ENCODE peak calls at places on chromosomes 7 and 10, in nine cellular contexts. One of them, this sample, is unnamed.
A peak's percentile ranks its signal among the peaks of the same experiment; 100 is the strongest.

GRCh38 chr7:136517971-136518370 is 350.5 kb upstream of the CHRM2 start:
- DNase-seq in ACHN: no peak
- DNase-seq in EL: no peak
- DNase-seq in right cardiac atrium: no peak
- DNase-seq in T-helper 2 cell: no peak
- DNase-seq in kidney tubule cell: no peak
- DNase-seq in GM23248: no peak
- DNase-seq in activated CD8-positive, alpha-beta T cell treated with anti-CD3 and anti-CD28 coated beads for 36 hours: no peak
- DNase-seq in psoas muscle: no peak
- DNase-seq in this sample: no peak

GRCh38 chr10:69445094-69445493 is 6.2 kb upstream of the TSPAN15 start:
- DNase-seq in ACHN: peak; percentile 30
- DNase-seq in EL: no peak
- DNase-seq in right cardiac atrium: no peak
- DNase-seq in T-helper 2 cell: no peak
- DNase-seq in kidney tubule cell: peak; percentile 55
- DNase-seq in GM23248: peak; percentile 27
- DNase-seq in activated CD8-positive, alpha-beta T cell treated with anti-CD3 and anti-CD28 coated beads for 36 hours: no peak
- DNase-seq in psoas muscle: no peak
- DNase-seq in this sample: no peak

GRCh38 chr7:70553364-70553763 is 578.6 kb upstream of the GALNT17 start:
- DNase-seq in ACHN: no peak
- DNase-seq in EL: no peak
- DNase-seq in right cardiac atrium: no peak
- DNase-seq in T-helper 2 cell: no peak
- DNase-seq in kidney tubule cell: no peak
- DNase-seq in GM23248: no peak
- DNase-seq in activated CD8-positive, alpha-beta T cell treated with anti-CD3 and anti-CD28 coated beads for 36 hours: no peak
- DNase-seq in psoas muscle: no peak
- DNase-seq in this sample: no peak

GRCh38 chr7:20642171-20642570 is 26.7 kb downstream of the ABCB5 start:
- DNase-seq in ACHN: no peak
- DNase-seq in EL: peak; percentile 13
- DNase-seq in right cardiac atrium: no peak
- DNase-seq in T-helper 2 cell: no peak
- DNase-seq in kidney tubule cell: peak; percentile 56
- DNase-seq in GM23248: peak; percentile 29
- DNase-seq in activated CD8-positive, alpha-beta T cell treated with anti-CD3 and anti-CD28 coated beads for 36 hours: no peak
- DNase-seq in psoas muscle: no peak
- DNase-seq in this sample: no peak

GRCh38 chr10:47266602-47267001 is 33.4 kb upstream of the GDF10 start:
- DNase-seq in ACHN: no peak
- DNase-seq in EL: no peak
- DNase-seq in right cardiac atrium: no peak
- DNase-seq in T-helper 2 cell: no peak
- DNase-seq in kidney tubule cell: no peak
- DNase-seq in GM23248: no peak
- DNase-seq in activated CD8-positive, alpha-beta T cell treated with anti-CD3 and anti-CD28 coated beads for 36 hours: no peak
- DNase-seq in psoas muscle: no peak
- DNase-seq in this sample: no peak

GRCh38 chr10:69202332-69202731 is 17.8 kb upstream of the HKDC1 start:
- DNase-seq in ACHN: no peak
- DNase-seq in EL: no peak
- DNase-seq in right cardiac atrium: no peak
- DNase-seq in T-helper 2 cell: no peak
- DNase-seq in kidney tubule cell: no peak
- DNase-seq in GM23248: peak; percentile 30
- DNase-seq in activated CD8-positive, alpha-beta T cell treated with anti-CD3 and anti-CD28 coated beads for 36 hours: no peak
- DNase-seq in psoas muscle: no peak
- DNase-seq in this sample: no peak

GRCh38 chr7:128671992-128672391 is at the start of gene GARIN1A:
- DNase-seq in ACHN: no peak
- DNase-seq in EL: no peak
- DNase-seq in right cardiac atrium: no peak
- DNase-seq in T-helper 2 cell: no peak
- DNase-seq in kidney tubule cell: no peak
- DNase-seq in GM23248: no peak
- DNase-seq in activated CD8-positive, alpha-beta T cell treated with anti-CD3 and anti-CD28 coated beads for 36 hours: no peak
- DNase-seq in psoas muscle: no peak
- DNase-seq in this sample: no peak

GRCh38 chr10:72523062-72523461 is 102.8 kb downstream of the MICU1 start:
- DNase-seq in ACHN: no peak
- DNase-seq in EL: no peak
- DNase-seq in right cardiac atrium: no peak
- DNase-seq in T-helper 2 cell: no peak
- DNase-seq in kidney tubule cell: no peak
- DNase-seq in GM23248: no peak
- DNase-seq in activated CD8-positive, alpha-beta T cell treated with anti-CD3 and anti-CD28 coated beads for 36 hours: no peak
- DNase-seq in psoas muscle: no peak
- DNase-seq in this sample: no peak

GRCh38 chr10:86373828-86374227 is 7.2 kb upstream of the GRID1 start:
- DNase-seq in ACHN: no peak
- DNase-seq in EL: no peak
- DNase-seq in right cardiac atrium: no peak
- DNase-seq in T-helper 2 cell: no peak
- DNase-seq in kidney tubule cell: no peak
- DNase-seq in GM23248: no peak
- DNase-seq in activated CD8-positive, alpha-beta T cell treated with anti-CD3 and anti-CD28 coated beads for 36 hours: no peak
- DNase-seq in psoas muscle: no peak
- DNase-seq in this sample: peak; percentile 49

GRCh38 chr7:77453531-77453930 is 37.4 kb upstream of the GSAP start:
- DNase-seq in ACHN: no peak
- DNase-seq in EL: peak; percentile 12
- DNase-seq in right cardiac atrium: no peak
- DNase-seq in T-helper 2 cell: no peak
- DNase-seq in kidney tubule cell: no peak
- DNase-seq in GM23248: peak; percentile 63
- DNase-seq in activated CD8-positive, alpha-beta T cell treated with anti-CD3 and anti-CD28 coated beads for 36 hours: no peak
- DNase-seq in psoas muscle: no peak
- DNase-seq in this sample: no peak